ENCODE peak calls at places on chromosomes 6 and 20, in five cellular contexts. W, C, D, M and T are unnamed samples.

GRCh38 chr20:59743767-59744485 is 139.6 kb downstream of the PHACTR3 start:
- DNase-seq in C (no peak), D (no peak), W (no peak), M (no peak), T (no peak)

GRCh38 chr6:143074670-143075318 is 14.1 kb downstream of the AIG1 start:
- DNase-seq in W (no peak), M (no peak), D (no peak), C (no peak), T (no peak)

GRCh38 chr6:96923871-96924493 is 546 bp upstream of the KLHL32 start:
- DNase-seq in W (no peak), C (no peak), M (no peak), D (no peak), T (no peak)

GRCh38 chr6:168412456-168412855 is 28.5 kb upstream of the SMOC2 start:
- DNase-seq in M (no peak), W (no peak), C (no peak), D (no peak), T (no peak)

GRCh38 chr6:31636698-31637596 is 15.5 kb downstream of the BAG6 start:
- DNase-seq in C (no peak), D (no peak), M (no peak), W (no peak), T (no peak)

GRCh38 chr20:63483834-63484233 is 11.4 kb upstream of the KCNQ2 start:
- DNase-seq in W (no peak), M (no peak), D (no peak), C (no peak), T (no peak)

GRCh38 chr6:154112181-154112809 is 73.3 kb downstream of the OPRM1 start:
- DNase-seq in C (no peak), D (no peak), W (no peak), M (no peak), T (no peak)

GRCh38 chr6:88166493-88166900 is 350 bp upstream of the CNR1 start:
- DNase-seq in M (no peak), C (no peak), W (peak; percentile 64), D (peak; percentile 27), T (no peak)

GRCh38 chr6:157198425-157199279 is 124.7 kb downstream of the TMEM242 start:
- DNase-seq in M (no peak), W (no peak), D (no peak), C (no peak), T (no peak)

GRCh38 chr6:39523987-39524386 is 201.2 kb downstream of the KIF6 start:
- DNase-seq in C (no peak), W (no peak), M (no peak), D (no peak), T (no peak)

GRCh38 chr20:41086402-41087324 is 50.7 kb upstream of the PLCG1 start:
- DNase-seq in W (no peak), D (no peak), M (no peak), C (no peak), T (no peak)

GRCh38 chr20:2338702-2339101 is 42.0 kb upstream of the TGM6 start:
- DNase-seq in W (no peak), D (no peak), C (no peak), M (no peak), T (no peak)

GRCh38 chr20:47146703-47147102 is 209.8 kb downstream of the ZMYND8 start:
- DNase-seq in C (no peak), W (no peak), D (no peak), M (no peak), T (no peak)

GRCh38 chr20:8624616-8625015 is 444.3 kb upstream of the PLCB4 start:
- DNase-seq in M (no peak), C (no peak), W (no peak), D (no peak), T (no peak)

GRCh38 chr6:12010635-12011275 is 1.4 kb upstream of the HIVEP1 start:
- DNase-seq in D (peak; percentile 57), W (peak; percentile 51), C (no peak), M (peak; percentile 68), T (peak; percentile 78)

GRCh38 chr20:57610261-57610952 is 9.8 kb downstream of the ZBP1 start:
- DNase-seq in M (no peak), C (no peak), D (no peak), W (no peak), T (no peak)

GRCh38 chr20:64080013-64080812 is at the start of gene OPRL1:
- DNase-seq in W (no peak), M (no peak), D (no peak), C (no peak), T (no peak)

GRCh38 chr6:118965354-118965753 is 30.4 kb upstream of the MCM9 start:
- DNase-seq in C (no peak), M (no peak), W (no peak), D (no peak), T (no peak)

DNA sequence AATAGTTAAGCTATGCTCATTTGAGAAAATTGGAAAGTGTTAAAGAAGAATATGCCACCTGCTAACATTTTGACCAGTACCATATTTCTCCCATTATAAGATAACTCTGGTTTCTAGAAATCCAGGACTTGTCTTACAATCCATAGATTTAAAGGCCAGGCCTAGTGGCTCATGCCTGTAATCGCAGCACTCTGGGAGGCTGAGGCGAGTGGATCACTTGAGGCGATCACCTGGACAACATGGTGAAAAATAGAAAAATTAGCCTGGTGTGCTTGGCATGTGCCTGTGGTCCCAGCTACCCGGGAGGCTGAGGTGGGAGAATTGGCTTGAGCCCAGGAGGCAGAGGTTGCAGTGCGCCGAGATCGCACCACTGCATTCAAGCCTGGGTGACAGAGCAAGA is 26.7 kb upstream of the MAPRE1 start:
- DNase-seq in D (no peak), M (no peak), W (no peak), C (no peak), T (no peak)
- TF ChIP-seq CTCF in D (no peak), M (no peak), W (peak; percentile 24), C (no peak), T (peak; percentile 57)

DNA sequence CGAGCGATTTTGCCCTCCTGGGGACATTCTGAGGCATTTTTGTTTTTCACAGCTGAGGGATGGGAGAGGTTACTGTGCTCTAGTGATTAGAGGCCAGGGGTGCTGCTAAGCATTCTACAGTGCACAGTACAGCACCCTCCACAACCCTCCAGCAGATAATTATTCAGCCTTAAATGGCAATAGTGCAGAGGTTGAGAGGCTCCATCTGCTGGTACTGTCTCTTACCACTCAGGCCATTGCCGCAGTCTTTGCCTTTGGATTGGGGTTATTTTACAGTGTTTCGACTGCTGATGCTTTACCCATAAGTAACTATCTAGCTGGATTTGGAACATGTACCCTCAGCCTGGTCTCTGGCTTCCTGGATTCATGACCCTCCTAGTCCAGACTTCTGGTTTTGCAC is 705.3 kb downstream of the KIF16B start:
- DNase-seq in D (no peak), M (no peak), C (no peak), W (no peak), T (no peak)
- TF ChIP-seq CTCF in D (no peak), M (no peak), C (no peak), W (no peak), T (no peak)

GRCh38 chr20:33862709-33863403 is 51.7 kb downstream of the CHMP4B start:
- DNase-seq in M (peak; percentile 62), C (no peak), W (peak; percentile 45), D (peak; percentile 69), T (no peak)
- TF ChIP-seq CTCF in M (peak; percentile 64), C (no peak), W (peak; percentile 81), D (peak; percentile 73), T (peak; percentile 86)

DNA sequence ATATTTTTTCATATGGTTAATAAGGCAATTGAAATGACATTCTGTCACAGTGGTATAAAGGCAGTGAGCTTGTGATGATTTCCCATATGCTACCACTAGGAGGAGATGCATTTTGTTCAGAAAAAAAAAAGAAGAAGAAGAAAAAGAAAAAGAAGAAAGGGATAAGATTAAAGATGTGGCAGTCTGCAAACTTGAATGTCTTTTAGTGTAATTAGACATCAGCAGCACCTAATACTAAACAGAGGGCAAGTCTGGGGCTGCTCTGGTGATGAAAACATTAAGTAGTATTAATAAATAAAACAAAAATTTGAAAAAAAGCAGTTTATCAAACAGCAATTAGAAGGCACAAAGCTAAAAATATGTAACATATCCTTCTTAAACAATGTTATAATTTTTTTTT is 95.4 kb upstream of the DEFB112 start:
- DNase-seq in M (no peak), C (no peak), W (no peak), D (no peak), T (no peak)
- TF ChIP-seq CTCF in M (no peak), C (no peak), W (peak; percentile 73), D (peak; percentile 90), T (peak; percentile 79)

GRCh38 chr20:49908258-49908565 is 7.1 kb downstream of the SPATA2 start:
- DNase-seq in C (no peak), W (no peak), D (no peak), M (no peak), T (no peak)
- TF ChIP-seq CTCF in C (no peak), W (no peak), D (no peak), M (no peak), T (no peak)